ENCODE peak calls at places on chromosomes 13 and 19, in five cellular contexts. One of them, this sample, is unnamed.

GRCh38 chr19:2207991-2208860 is 27.9 kb downstream of the PLEKHJ1 start:
- DNase-seq in WTC11: peak
- DNase-seq in HCT116: no peak
- DNase-seq in K562: peak
- DNase-seq in GM12878: no peak
- DNase-seq in this sample: peak

GRCh38 chr13:99124695-99125334 is 75.8 kb upstream of the UBAC2 start:
- DNase-seq in WTC11: no peak
- DNase-seq in HCT116: peak
- DNase-seq in K562: peak
- DNase-seq in GM12878: peak
- DNase-seq in this sample: no peak

GRCh38 chr19:50331187-50332013 is 2.2 kb upstream of the KCNC3 start:
- DNase-seq in WTC11: peak
- DNase-seq in HCT116: no peak
- DNase-seq in K562: peak
- DNase-seq in GM12878: no peak
- DNase-seq in this sample: no peak

GRCh38 chr19:2080336-2080988 is 15.7 kb downstream of the MOB3A start:
- DNase-seq in WTC11: no peak
- DNase-seq in HCT116: no peak
- DNase-seq in K562: no peak
- DNase-seq in GM12878: no peak
- DNase-seq in this sample: no peak

GRCh38 chr13:93298741-93299140 is 72.1 kb downstream of the GPC6 start:
- DNase-seq in WTC11: no peak
- DNase-seq in HCT116: no peak
- DNase-seq in K562: no peak
- DNase-seq in GM12878: no peak
- DNase-seq in this sample: no peak

GRCh38 chr13:42553098-42554046 is 20.6 kb upstream of the TNFSF11 start:
- DNase-seq in WTC11: no peak
- DNase-seq in HCT116: no peak
- DNase-seq in K562: no peak
- DNase-seq in GM12878: no peak
- DNase-seq in this sample: no peak

GRCh38 chr19:48681127-48681470 is 8.3 kb upstream of the NTN5 start:
- DNase-seq in WTC11: no peak
- DNase-seq in HCT116: no peak
- DNase-seq in K562: peak
- DNase-seq in GM12878: no peak
- DNase-seq in this sample: no peak

GRCh38 chr13:51303063-51303552 is 36.4 kb upstream of the SERPINE3 start:
- DNase-seq in WTC11: peak
- DNase-seq in HCT116: no peak
- DNase-seq in K562: no peak
- DNase-seq in GM12878: no peak
- DNase-seq in this sample: peak

GRCh38 chr13:94711561-94712286 is 621 bp downstream of the SOX21 start:
- DNase-seq in WTC11: peak
- DNase-seq in HCT116: no peak
- DNase-seq in K562: peak
- DNase-seq in GM12878: no peak
- DNase-seq in this sample: no peak

GRCh38 chr19:49968279-49968922 is 7.4 kb upstream of the SIGLEC11 start:
- DNase-seq in WTC11: no peak
- DNase-seq in HCT116: no peak
- DNase-seq in K562: no peak
- DNase-seq in GM12878: no peak
- DNase-seq in this sample: no peak

GRCh38 chr19:48501446-48501960 is 10.1 kb downstream of the LMTK3 start:
- DNase-seq in WTC11: peak
- DNase-seq in HCT116: no peak
- DNase-seq in K562: peak
- DNase-seq in GM12878: peak
- DNase-seq in this sample: peak

GRCh38 chr19:16330368-16330801 is 5.8 kb downstream of the KLF2 start:
- DNase-seq in WTC11: no peak
- DNase-seq in HCT116: peak
- DNase-seq in K562: peak
- DNase-seq in GM12878: no peak
- DNase-seq in this sample: no peak

GRCh38 chr19:54178581-54179261 is 5.8 kb upstream of the TMC4 start:
- DNase-seq in WTC11: peak
- DNase-seq in HCT116: no peak
- DNase-seq in K562: peak
- DNase-seq in GM12878: no peak
- DNase-seq in this sample: no peak

GRCh38 chr19:34269489-34269888 is 15.1 kb downstream of the GARRE1 start:
- DNase-seq in WTC11: no peak
- DNase-seq in HCT116: no peak
- DNase-seq in K562: no peak
- DNase-seq in GM12878: no peak
- DNase-seq in this sample: no peak

GRCh38 chr19:34263745-34264237 is 9.4 kb downstream of the GARRE1 start:
- DNase-seq in WTC11: no peak
- DNase-seq in HCT116: no peak
- DNase-seq in K562: no peak
- DNase-seq in GM12878: no peak
- DNase-seq in this sample: no peak

GRCh38 chr19:34261335-34262109 is 7.2 kb downstream of the GARRE1 start:
- DNase-seq in WTC11: no peak
- DNase-seq in HCT116: no peak
- DNase-seq in K562: no peak
- DNase-seq in GM12878: no peak
- DNase-seq in this sample: no peak

GRCh38 chr19:34269081-34269480 is 14.7 kb downstream of the GARRE1 start:
- DNase-seq in WTC11: no peak
- DNase-seq in HCT116: no peak
- DNase-seq in K562: no peak
- DNase-seq in GM12878: no peak
- DNase-seq in this sample: no peak

GRCh38 chr19:34265221-34265650 is 10.9 kb downstream of the GARRE1 start:
- DNase-seq in WTC11: no peak
- DNase-seq in HCT116: no peak
- DNase-seq in K562: no peak
- DNase-seq in GM12878: no peak
- DNase-seq in this sample: no peak
- TF ChIP-seq ATF3 in WTC11: no peak
- TF ChIP-seq ATF3 in HCT116: no peak
- TF ChIP-seq ATF3 in K562: no peak
- TF ChIP-seq ATF3 in GM12878: no peak
- TF ChIP-seq ATF3 in this sample: no peak

GRCh38 chr19:39502640-39503417 is 4.1 kb downstream of the DLL3 start:
- DNase-seq in WTC11: peak
- DNase-seq in HCT116: peak
- DNase-seq in K562: peak
- DNase-seq in GM12878: no peak
- DNase-seq in this sample: peak
- TF ChIP-seq ATF3 in WTC11: peak
- TF ChIP-seq ATF3 in HCT116: no peak
- TF ChIP-seq ATF3 in K562: peak
- TF ChIP-seq ATF3 in GM12878: no peak
- TF ChIP-seq ATF3 in this sample: no peak

GRCh38 chr13:112720814-112721197 is 31.0 kb downstream of the ATP11A start:
- DNase-seq in WTC11: no peak
- DNase-seq in HCT116: no peak
- DNase-seq in K562: no peak
- DNase-seq in GM12878: no peak
- DNase-seq in this sample: no peak

GRCh38 chr13:112721198-112722104 is 31.6 kb downstream of the ATP11A start:
- DNase-seq in WTC11: no peak
- DNase-seq in HCT116: no peak
- DNase-seq in K562: peak
- DNase-seq in GM12878: no peak
- DNase-seq in this sample: no peak

GRCh38 chr13:112724788-112725345 is 35.0 kb downstream of the ATP11A start:
- DNase-seq in WTC11: peak
- DNase-seq in HCT116: no peak
- DNase-seq in K562: no peak
- DNase-seq in GM12878: no peak
- DNase-seq in this sample: no peak

GRCh38 chr13:112723771-112724170 is 33.9 kb downstream of the ATP11A start:
- DNase-seq in WTC11: peak
- DNase-seq in HCT116: no peak
- DNase-seq in K562: no peak
- DNase-seq in GM12878: no peak
- DNase-seq in this sample: no peak

GRCh38 chr13:112722433-112723250 is 32.8 kb downstream of the ATP11A start:
- DNase-seq in WTC11: no peak
- DNase-seq in HCT116: peak
- DNase-seq in K562: peak
- DNase-seq in GM12878: no peak
- DNase-seq in this sample: no peak
- TF ChIP-seq ATF3 in WTC11: no peak
- TF ChIP-seq ATF3 in HCT116: no peak
- TF ChIP-seq ATF3 in K562: no peak
- TF ChIP-seq ATF3 in GM12878: no peak
- TF ChIP-seq ATF3 in this sample: no peak

GRCh38 chr13:36130542-36131214 is 504 bp downstream of the DCLK1 start:
- DNase-seq in WTC11: peak
- DNase-seq in HCT116: no peak
- DNase-seq in K562: no peak
- DNase-seq in GM12878: no peak
- DNase-seq in this sample: no peak
- TF ChIP-seq ATF3 in WTC11: no peak
- TF ChIP-seq ATF3 in HCT116: no peak
- TF ChIP-seq ATF3 in K562: no peak
- TF ChIP-seq ATF3 in GM12878: no peak
- TF ChIP-seq ATF3 in this sample: no peak

GRCh38 chr13:73754241-73754640 is 380.0 kb downstream of the KLF12 start:
- DNase-seq in WTC11: no peak
- DNase-seq in HCT116: no peak
- DNase-seq in K562: no peak
- DNase-seq in GM12878: no peak
- DNase-seq in this sample: no peak

GRCh38 chr13:73757471-73758233 is 376.6 kb downstream of the KLF12 start:
- DNase-seq in WTC11: no peak
- DNase-seq in HCT116: no peak
- DNase-seq in K562: no peak
- DNase-seq in GM12878: no peak
- DNase-seq in this sample: no peak

GRCh38 chr13:73751290-73751689 is 382.9 kb downstream of the KLF12 start:
- DNase-seq in WTC11: no peak
- DNase-seq in HCT116: no peak
- DNase-seq in K562: no peak
- DNase-seq in GM12878: no peak
- DNase-seq in this sample: no peak

GRCh38 chr13:73754727-73755292 is 379.4 kb downstream of the KLF12 start:
- DNase-seq in WTC11: no peak
- DNase-seq in HCT116: peak
- DNase-seq in K562: peak
- DNase-seq in GM12878: no peak
- DNase-seq in this sample: no peak
- TF ChIP-seq ATF3 in WTC11: no peak
- TF ChIP-seq ATF3 in HCT116: no peak
- TF ChIP-seq ATF3 in K562: no peak
- TF ChIP-seq ATF3 in GM12878: no peak
- TF ChIP-seq ATF3 in this sample: no peak